ENCODE peak calls at places on chromosomes 2 and 18, in six cellular contexts. W, F, B, K, N and T are unnamed samples.

GRCh38 chr2:73291461-73292315 is 1.7 kb downstream of the EGR4 start:
- DNase-seq in B (no peak), N (no peak), K (no peak), W (peak), F (no peak), T (no peak)

GRCh38 chr2:217928324-217929293 is 74.2 kb downstream of the TNS1 start:
- DNase-seq in F (no peak), B (no peak), K (no peak), N (peak), W (peak), T (no peak)

GRCh38 chr2:205682239-205683021 is at the start of gene NRP2:
- DNase-seq in W (peak), B (peak), K (no peak), N (peak), F (peak), T (peak)

GRCh38 chr2:164560181-164560792 is 61.0 kb downstream of the GRB14 start:
- DNase-seq in K (no peak), W (peak), N (no peak), F (no peak), B (no peak), T (no peak)

GRCh38 chr2:157918319-157918718 is 42.2 kb upstream of the ACVR1 start:
- DNase-seq in N (no peak), B (no peak), F (no peak), K (no peak), W (no peak), T (no peak)

GRCh38 chr2:62471404-62471803 is 34.6 kb downstream of the TMEM17 start:
- DNase-seq in K (no peak), B (no peak), N (no peak), W (no peak), F (no peak), T (no peak)

GRCh38 chr2:105612049-105612448 is 132.7 kb upstream of the NCK2 start:
- DNase-seq in F (no peak), W (no peak), B (no peak), N (no peak), K (no peak), T (no peak)

GRCh38 chr2:24816884-24817283 is 23.7 kb downstream of the CENPO start:
- DNase-seq in K (no peak), W (peak), B (no peak), N (no peak), F (no peak), T (no peak)

GRCh38 chr2:35606394-35606793 is 749.2 kb upstream of the CRIM1 start:
- DNase-seq in B (no peak), N (no peak), F (no peak), W (no peak), K (no peak), T (no peak)

GRCh38 chr2:134583462-134583861 is 135.3 kb downstream of the TMEM163 start:
- DNase-seq in W (no peak), B (no peak), K (no peak), F (no peak), N (no peak), T (no peak)

GRCh38 chr2:224086226-224086911 is 47.3 kb upstream of the SERPINE2 start:
- DNase-seq in B (no peak), F (no peak), K (no peak), N (no peak), W (peak), T (no peak)

GRCh38 chr18:54229660-54230059 is 5.2 kb upstream of the MBD2 start:
- DNase-seq in F (no peak), B (no peak), K (no peak), W (no peak), N (no peak), T (no peak)

GRCh38 chr2:66426250-66427064 is 8.5 kb upstream of the MEIS1 start:
- DNase-seq in W (no peak), N (peak), K (no peak), B (no peak), F (no peak), T (no peak)

GRCh38 chr2:219249203-219249980 is 3.7 kb upstream of the TUBA4B start:
- DNase-seq in B (peak), N (peak), W (peak), F (no peak), K (peak), T (peak)

GRCh38 chr2:190407246-190407661 is 901 bp upstream of the MFSD6 start:
- DNase-seq in N (no peak), B (peak), K (peak), F (no peak), W (no peak), T (no peak)

GRCh38 chr2:166384774-166385173 is 9.0 kb upstream of the SCN9A start:
- DNase-seq in B (no peak), W (peak), F (no peak), N (no peak), K (no peak), T (no peak)

GRCh38 chr18:22167091-22167470 is 2.3 kb upstream of the GATA6 start:
- DNase-seq in N (peak), W (no peak), F (no peak), K (no peak), B (no peak), T (no peak)

GRCh38 chr2:84537251-84537650 is 21.0 kb downstream of the DNAH6 start:
- DNase-seq in F (no peak), N (no peak), B (no peak), W (no peak), K (no peak), T (no peak)

GRCh38 chr2:128793414-128793813 is 474.7 kb upstream of the HS6ST1 start:
- DNase-seq in K (no peak), W (no peak), N (no peak), F (no peak), B (no peak), T (no peak)

GRCh38 chr18:79588131-79588635 is 91.4 kb upstream of the CTDP1 start:
- DNase-seq in B (no peak), N (peak), W (no peak), F (no peak), K (peak), T (no peak)

GRCh38 chr2:203687161-203687560 is 19.3 kb upstream of the CD28 start:
- DNase-seq in K (no peak), F (no peak), W (peak), N (no peak), B (no peak), T (no peak)

GRCh38 chr2:239735131-239735828 is 289.9 kb downstream of the NDUFA10 start:
- DNase-seq in W (no peak), K (no peak), F (no peak), B (no peak), N (no peak), T (no peak)

GRCh38 chr18:32730068-32730467 is 42.8 kb downstream of the KLHL14 start:
- DNase-seq in W (no peak), F (no peak), B (no peak), K (no peak), N (no peak), T (no peak)

GRCh38 chr2:240912878-240913809 is 7.0 kb downstream of the CROCC2 start:
- DNase-seq in W (peak), F (no peak), B (no peak), N (no peak), K (no peak), T (no peak)

GRCh38 chr2:25664531-25665307 is 8.7 kb downstream of the DTNB start:
- DNase-seq in W (peak), F (peak), K (no peak), N (no peak), B (peak), T (peak)

GRCh38 chr2:237731663-237732062 is 66.9 kb upstream of the RBM44 start:
- DNase-seq in W (peak), F (no peak), K (no peak), B (no peak), N (no peak), T (no peak)

GRCh38 chr2:186424265-186424664 is 61.8 kb upstream of the ZC3H15 start:
- DNase-seq in F (no peak), B (no peak), N (no peak), K (no peak), W (no peak), T (no peak)

GRCh38 chr18:57121542-57122112 is 25.3 kb upstream of the BOD1L2 start:
- DNase-seq in W (no peak), K (no peak), F (peak), N (no peak), B (no peak), T (no peak)

GRCh38 chr2:28842042-28842441 is 28.1 kb downstream of the TRMT61B start:
- DNase-seq in B (no peak), W (no peak), K (no peak), F (no peak), N (no peak), T (no peak)

GRCh38 chr2:73892631-73893329 is at the start of gene ACTG2:
- DNase-seq in B (no peak), K (no peak), N (no peak), W (no peak), F (no peak), T (no peak)

GRCh38 chr2:46299365-46300263 is 2.4 kb downstream of the EPAS1 start:
- DNase-seq in N (peak), B (no peak), W (peak), F (no peak), K (no peak), T (peak)

GRCh38 chr2:103208916-103209315 is 447.1 kb downstream of the TMEM182 start:
- DNase-seq in B (no peak), F (no peak), K (no peak), W (no peak), N (no peak), T (no peak)

GRCh38 chr18:26405190-26405781 is 143.1 kb downstream of the KCTD1 start:
- DNase-seq in W (peak), F (no peak), B (no peak), N (peak), K (no peak), T (no peak)

GRCh38 chr2:213834746-213835145 is 550.5 kb downstream of the SPAG16 start:
- DNase-seq in N (no peak), F (no peak), W (peak), B (no peak), K (no peak), T (no peak)

GRCh38 chr2:75241696-75242095 is 42.4 kb upstream of the TACR1 start:
- DNase-seq in W (peak), N (no peak), F (no peak), B (no peak), K (no peak), T (no peak)

GRCh38 chr2:195500878-195501277 is 156.1 kb upstream of the SLC39A10 start:
- DNase-seq in F (no peak), N (no peak), W (no peak), K (no peak), B (no peak), T (no peak)

GRCh38 chr2:221529943-221530652 is 42.0 kb downstream of the EPHA4 start:
- DNase-seq in F (no peak), B (no peak), N (no peak), K (no peak), W (peak), T (no peak)